ENCODE peak calls at places on chromosomes 16 and 17, in ten cellular contexts. One of them, this sample, is unnamed. For H3K9me3 and H3K4me1, the result is how much of the 10 kb centered on the place peaks cover.

GRCh38 chr17:65446838-65447526 is 114.5 kb downstream of the AXIN2 start:
- DNase-seq in prostate gland: no peak
- DNase-seq in body of pancreas: no peak
- DNase-seq in breast epithelium: no peak
- DNase-seq in A549: no peak
- DNase-seq in transverse colon: no peak
- DNase-seq in heart left ventricle: no peak
- DNase-seq in K562: no peak
- DNase-seq in esophagus muscularis mucosa: no peak
- DNase-seq in IMR-90: no peak
- DNase-seq in this sample: no peak

GRCh38 chr17:14886200-14886739 is 378.9 kb downstream of the PMP22 start:
- DNase-seq in body of pancreas: no peak
- DNase-seq in transverse colon: no peak
- DNase-seq in prostate gland: no peak
- DNase-seq in heart left ventricle: no peak
- DNase-seq in K562: no peak
- DNase-seq in breast epithelium: no peak
- DNase-seq in A549: no peak
- DNase-seq in esophagus muscularis mucosa: no peak
- DNase-seq in IMR-90: no peak
- DNase-seq in this sample: no peak

GRCh38 chr17:73956595-73957465 is 246.6 kb upstream of the RPL38 start:
- DNase-seq in breast epithelium: no peak
- DNase-seq in heart left ventricle: no peak
- DNase-seq in body of pancreas: peak
- DNase-seq in IMR-90: no peak
- DNase-seq in transverse colon: peak
- DNase-seq in A549: peak
- DNase-seq in K562: peak
- DNase-seq in esophagus muscularis mucosa: no peak
- DNase-seq in prostate gland: no peak
- DNase-seq in this sample: peak

GRCh38 chr17:71071837-71072236 is 902.5 kb downstream of the KCNJ2 start:
- DNase-seq in heart left ventricle: no peak
- DNase-seq in breast epithelium: no peak
- DNase-seq in body of pancreas: no peak
- DNase-seq in IMR-90: peak
- DNase-seq in A549: peak
- DNase-seq in prostate gland: no peak
- DNase-seq in K562: no peak
- DNase-seq in transverse colon: no peak
- DNase-seq in esophagus muscularis mucosa: no peak
- DNase-seq in this sample: no peak

GRCh38 chr17:19362293-19363113 is at the start of gene B9D1:
- DNase-seq in prostate gland: peak
- DNase-seq in K562: peak
- DNase-seq in IMR-90: peak
- DNase-seq in transverse colon: peak
- DNase-seq in breast epithelium: peak
- DNase-seq in A549: peak
- DNase-seq in body of pancreas: peak
- DNase-seq in heart left ventricle: peak
- DNase-seq in esophagus muscularis mucosa: peak
- DNase-seq in this sample: peak

GRCh38 chr17:34499576-34499975 is 79.8 kb upstream of the TMEM132E start:
- DNase-seq in IMR-90: peak
- DNase-seq in transverse colon: no peak
- DNase-seq in K562: peak
- DNase-seq in body of pancreas: no peak
- DNase-seq in A549: no peak
- DNase-seq in esophagus muscularis mucosa: no peak
- DNase-seq in heart left ventricle: no peak
- DNase-seq in breast epithelium: no peak
- DNase-seq in prostate gland: no peak
- DNase-seq in this sample: no peak

GRCh38 chr16:56930516-56931252 is 1.3 kb upstream of the HERPUD1 start:
- DNase-seq in IMR-90: no peak
- DNase-seq in heart left ventricle: no peak
- DNase-seq in A549: no peak
- DNase-seq in breast epithelium: no peak
- DNase-seq in body of pancreas: peak
- DNase-seq in esophagus muscularis mucosa: no peak
- DNase-seq in K562: no peak
- DNase-seq in prostate gland: no peak
- DNase-seq in transverse colon: peak
- DNase-seq in this sample: no peak

GRCh38 chr16:87304951-87305350 is 12.2 kb downstream of the C16orf95 start:
- DNase-seq in body of pancreas: no peak
- DNase-seq in transverse colon: no peak
- DNase-seq in prostate gland: no peak
- DNase-seq in A549: no peak
- DNase-seq in breast epithelium: no peak
- DNase-seq in esophagus muscularis mucosa: no peak
- DNase-seq in K562: peak
- DNase-seq in heart left ventricle: no peak
- DNase-seq in IMR-90: no peak
- DNase-seq in this sample: no peak

GRCh38 chr17:46044286-46044928 is 45.4 kb downstream of the STH start:
- DNase-seq in breast epithelium: no peak
- DNase-seq in A549: peak
- DNase-seq in transverse colon: peak
- DNase-seq in body of pancreas: peak
- DNase-seq in IMR-90: peak
- DNase-seq in heart left ventricle: peak
- DNase-seq in prostate gland: peak
- DNase-seq in K562: peak
- DNase-seq in esophagus muscularis mucosa: no peak
- DNase-seq in this sample: no peak

GRCh38 chr16:35733278-35733965 is 2274.0 kb downstream of the TP53TG3F start:
- DNase-seq in A549: no peak
- DNase-seq in breast epithelium: no peak
- DNase-seq in heart left ventricle: no peak
- DNase-seq in transverse colon: no peak
- DNase-seq in prostate gland: no peak
- DNase-seq in esophagus muscularis mucosa: peak
- DNase-seq in K562: no peak
- DNase-seq in body of pancreas: no peak
- DNase-seq in IMR-90: no peak
- DNase-seq in this sample: no peak

GRCh38 chr16:35735403-35736251 is 2276.2 kb downstream of the TP53TG3F start:
- DNase-seq in breast epithelium: no peak
- DNase-seq in body of pancreas: no peak
- DNase-seq in transverse colon: no peak
- DNase-seq in IMR-90: no peak
- DNase-seq in prostate gland: no peak
- DNase-seq in esophagus muscularis mucosa: peak
- DNase-seq in heart left ventricle: no peak
- DNase-seq in A549: no peak
- DNase-seq in K562: no peak
- DNase-seq in this sample: no peak

GRCh38 chr16:35733971-35734702 is 2274.7 kb downstream of the TP53TG3F start:
- DNase-seq in IMR-90: no peak
- DNase-seq in heart left ventricle: no peak
- DNase-seq in K562: no peak
- DNase-seq in A549: no peak
- DNase-seq in breast epithelium: no peak
- DNase-seq in esophagus muscularis mucosa: peak
- DNase-seq in prostate gland: no peak
- DNase-seq in body of pancreas: no peak
- DNase-seq in transverse colon: no peak
- DNase-seq in this sample: no peak

GRCh38 chr16:35734728-35735402 is 2275.5 kb downstream of the TP53TG3F start:
- DNase-seq in A549: no peak
- DNase-seq in prostate gland: no peak
- DNase-seq in IMR-90: no peak
- DNase-seq in body of pancreas: no peak
- DNase-seq in heart left ventricle: no peak
- DNase-seq in transverse colon: no peak
- DNase-seq in K562: no peak
- DNase-seq in esophagus muscularis mucosa: peak
- DNase-seq in breast epithelium: no peak
- DNase-seq in this sample: no peak

DNA sequence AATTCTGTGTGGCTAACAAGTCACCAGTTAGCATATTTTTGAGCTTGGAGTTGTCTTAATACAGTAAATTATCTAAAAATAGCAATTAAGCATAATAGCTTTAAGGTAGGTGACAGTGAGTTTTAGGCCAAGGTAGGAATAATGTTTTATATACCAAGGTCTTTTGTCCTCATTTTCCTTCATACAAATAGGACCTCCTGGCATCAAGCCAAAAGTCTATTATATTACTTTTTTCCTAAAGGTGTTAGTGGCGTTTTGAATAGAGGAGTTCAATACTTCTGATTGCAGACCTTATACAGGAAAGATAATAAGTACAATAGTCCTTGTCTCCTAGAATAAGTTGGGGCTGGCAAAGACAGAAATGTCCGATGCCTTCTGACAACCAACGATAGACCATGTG is 2277.7 kb downstream of the TP53TG3F start:
- DNase-seq in body of pancreas: no peak
- DNase-seq in A549: no peak
- DNase-seq in heart left ventricle: no peak
- DNase-seq in prostate gland: no peak
- DNase-seq in transverse colon: no peak
- DNase-seq in K562: no peak
- DNase-seq in breast epithelium: no peak
- DNase-seq in esophagus muscularis mucosa: no peak
- DNase-seq in IMR-90: no peak
- DNase-seq in this sample: no peak
- H3K9me3 ChIP-seq in body of pancreas: under half
- H3K9me3 ChIP-seq in A549: under half
- H3K9me3 ChIP-seq in heart left ventricle: under half
- H3K9me3 ChIP-seq in prostate gland: under half
- H3K9me3 ChIP-seq in transverse colon: under half
- H3K9me3 ChIP-seq in K562: under half
- H3K9me3 ChIP-seq in breast epithelium: under half
- H3K9me3 ChIP-seq in esophagus muscularis mucosa: under half
- H3K9me3 ChIP-seq in IMR-90: under half
- H3K9me3 ChIP-seq in this sample: half or more

DNA sequence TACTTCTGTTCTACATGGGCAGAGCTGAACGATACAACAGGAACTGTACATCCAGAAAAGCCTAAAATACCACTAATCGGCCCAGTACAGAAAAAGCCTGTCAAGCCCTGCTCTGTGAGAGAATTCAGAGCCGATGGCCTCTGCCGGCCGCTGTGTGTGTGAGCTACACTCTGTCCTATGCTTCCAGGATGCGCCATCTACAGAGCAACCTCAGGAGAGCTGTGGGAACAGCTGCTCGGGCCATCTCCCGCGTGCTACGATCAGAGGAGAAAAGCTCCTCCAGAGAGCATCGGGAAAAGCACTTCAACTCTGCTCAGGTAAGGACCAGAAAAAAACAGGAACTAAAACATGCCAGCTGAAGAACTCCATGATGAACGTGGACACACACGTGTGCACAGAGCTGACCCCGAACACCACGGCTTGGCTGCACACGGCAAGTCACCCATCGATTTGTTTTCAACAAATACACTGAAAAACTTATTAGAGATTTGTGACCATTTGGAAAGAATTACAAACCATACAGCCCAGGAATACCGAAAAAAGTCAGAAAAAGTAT is 115.9 kb downstream of the ANKRD11 start:
- DNase-seq in transverse colon: no peak
- DNase-seq in K562: no peak
- DNase-seq in prostate gland: no peak
- DNase-seq in body of pancreas: no peak
- DNase-seq in breast epithelium: no peak
- DNase-seq in esophagus muscularis mucosa: no peak
- DNase-seq in A549: no peak
- DNase-seq in heart left ventricle: peak
- DNase-seq in IMR-90: peak
- DNase-seq in this sample: no peak
- H3K4me1 ChIP-seq in transverse colon: under half
- H3K4me1 ChIP-seq in K562: under half
- H3K4me1 ChIP-seq in prostate gland: under half
- H3K4me1 ChIP-seq in body of pancreas: under half
- H3K4me1 ChIP-seq in breast epithelium: under half
- H3K4me1 ChIP-seq in esophagus muscularis mucosa: half or more
- H3K4me1 ChIP-seq in A549: under half
- H3K4me1 ChIP-seq in heart left ventricle: half or more
- H3K4me1 ChIP-seq in IMR-90: under half
- H3K4me1 ChIP-seq in this sample: half or more

GRCh38 chr16:88807142-88807625 is 3.6 kb downstream of the CDT1 start:
- DNase-seq in prostate gland: no peak
- DNase-seq in body of pancreas: no peak
- DNase-seq in transverse colon: no peak
- DNase-seq in esophagus muscularis mucosa: no peak
- DNase-seq in breast epithelium: no peak
- DNase-seq in A549: no peak
- DNase-seq in K562: no peak
- DNase-seq in heart left ventricle: no peak
- DNase-seq in IMR-90: no peak
- DNase-seq in this sample: no peak
- TF ChIP-seq POLR2A in prostate gland: no peak
- TF ChIP-seq POLR2A in body of pancreas: peak
- TF ChIP-seq POLR2A in transverse colon: no peak
- TF ChIP-seq POLR2A in esophagus muscularis mucosa: no peak
- TF ChIP-seq POLR2A in breast epithelium: no peak
- TF ChIP-seq POLR2A in A549: no peak
- TF ChIP-seq POLR2A in K562: peak
- TF ChIP-seq POLR2A in heart left ventricle: no peak
- TF ChIP-seq POLR2A in IMR-90: no peak
- TF ChIP-seq POLR2A in this sample: no peak

GRCh38 chr16:35910409-35910808 is 2451.0 kb downstream of the TP53TG3F start:
- DNase-seq in IMR-90: no peak
- DNase-seq in K562: no peak
- DNase-seq in esophagus muscularis mucosa: no peak
- DNase-seq in breast epithelium: no peak
- DNase-seq in A549: no peak
- DNase-seq in heart left ventricle: no peak
- DNase-seq in transverse colon: no peak
- DNase-seq in prostate gland: no peak
- DNase-seq in body of pancreas: no peak
- DNase-seq in this sample: no peak

GRCh38 chr16:35909351-35909954 is 2450.0 kb downstream of the TP53TG3F start:
- DNase-seq in K562: no peak
- DNase-seq in breast epithelium: no peak
- DNase-seq in body of pancreas: no peak
- DNase-seq in transverse colon: no peak
- DNase-seq in A549: no peak
- DNase-seq in prostate gland: no peak
- DNase-seq in heart left ventricle: no peak
- DNase-seq in IMR-90: no peak
- DNase-seq in esophagus muscularis mucosa: no peak
- DNase-seq in this sample: no peak

GRCh38 chr16:35906440-35906839 is 2447.0 kb downstream of the TP53TG3F start:
- DNase-seq in breast epithelium: no peak
- DNase-seq in IMR-90: no peak
- DNase-seq in heart left ventricle: no peak
- DNase-seq in esophagus muscularis mucosa: peak
- DNase-seq in body of pancreas: no peak
- DNase-seq in transverse colon: no peak
- DNase-seq in prostate gland: no peak
- DNase-seq in K562: no peak
- DNase-seq in A549: no peak
- DNase-seq in this sample: no peak

GRCh38 chr16:35908152-35908551 is 2448.7 kb downstream of the TP53TG3F start:
- DNase-seq in breast epithelium: no peak
- DNase-seq in A549: no peak
- DNase-seq in K562: no peak
- DNase-seq in prostate gland: no peak
- DNase-seq in body of pancreas: no peak
- DNase-seq in esophagus muscularis mucosa: peak
- DNase-seq in transverse colon: no peak
- DNase-seq in IMR-90: no peak
- DNase-seq in heart left ventricle: no peak
- DNase-seq in this sample: no peak

GRCh38 chr16:35908942-35909341 is 2449.5 kb downstream of the TP53TG3F start:
- DNase-seq in IMR-90: no peak
- DNase-seq in body of pancreas: no peak
- DNase-seq in esophagus muscularis mucosa: peak
- DNase-seq in prostate gland: no peak
- DNase-seq in heart left ventricle: no peak
- DNase-seq in breast epithelium: no peak
- DNase-seq in A549: no peak
- DNase-seq in K562: peak
- DNase-seq in transverse colon: no peak
- DNase-seq in this sample: no peak
- H3K9me3 ChIP-seq in IMR-90: under half
- H3K9me3 ChIP-seq in body of pancreas: under half
- H3K9me3 ChIP-seq in esophagus muscularis mucosa: under half
- H3K9me3 ChIP-seq in prostate gland: under half
- H3K9me3 ChIP-seq in heart left ventricle: under half
- H3K9me3 ChIP-seq in breast epithelium: under half
- H3K9me3 ChIP-seq in A549: under half
- H3K9me3 ChIP-seq in K562: under half
- H3K9me3 ChIP-seq in transverse colon: under half
- H3K9me3 ChIP-seq in this sample: half or more